ENCODE peak calls at places on chromosomes 12 and 14, in seven cellular contexts. E is AG10803, N is A549, W is glutamatergic neuron, U is heart right ventricle, R is fibroblast of the aortic adventitia, Q is cardiac muscle cell. J is an unnamed sample.

GRCh38 chr14:92675421-92675820 is 73.0 kb downstream of the LGMN start:
- DNase-seq in E (no peak), N (no peak), W (no peak), U (no peak), R (no peak), Q (no peak), J (no peak)

GRCh38 chr12:10811883-10812536 is 2.0 kb upstream of the TAS2R9 start:
- DNase-seq in E (no peak), N (no peak), W (no peak), U (no peak), R (no peak), Q (no peak), J (no peak)

GRCh38 chr12:23834076-23834475 is 115.4 kb downstream of the SOX5 start:
- DNase-seq in E (no peak), N (no peak), W (no peak), U (no peak), R (peak; percentile 66), Q (peak; percentile 37), J (no peak)

GRCh38 chr14:101962503-101962874 is 1.9 kb upstream of the DYNC1H1 start:
- DNase-seq in E (peak; percentile 88), N (peak; percentile 89), W (peak; percentile 65), U (peak; percentile 73), R (peak; percentile 85), Q (peak; percentile 86), J (no peak)

GRCh38 chr12:43550831-43551270 is 1.2 kb downstream of the ADAMTS20 start:
- DNase-seq in E (no peak), N (no peak), W (peak; percentile 40), U (no peak), R (no peak), Q (no peak), J (no peak)

GRCh38 chr14:67187210-67187609 is 2.0 kb upstream of the GARIN2 start:
- DNase-seq in E (peak; percentile 72), N (peak; percentile 68), W (no peak), U (no peak), R (peak; percentile 77), Q (peak; percentile 40), J (no peak)

GRCh38 chr14:36952702-36953101 is 219.7 kb downstream of the SLC25A21 start:
- DNase-seq in E (peak; percentile 77), N (peak; percentile 64), W (no peak), U (no peak), R (no peak), Q (no peak), J (no peak)

GRCh38 chr12:89179983-89180382 is 172.3 kb downstream of the DUSP6 start:
- DNase-seq in E (peak; percentile 95), N (peak; percentile 82), W (no peak), U (peak; percentile 74), R (peak; percentile 98), Q (peak; percentile 93), J (peak; percentile 92)

GRCh38 chr12:108618079-108618952 is 15.4 kb downstream of the SELPLG start:
- DNase-seq in E (peak; percentile 85), N (peak; percentile 86), W (peak; percentile 88), U (peak; percentile 72), R (peak; percentile 91), Q (peak; percentile 90), J (peak; percentile 96)

GRCh38 chr14:85688024-85688423 is 158.1 kb downstream of the FLRT2 start:
- DNase-seq in E (peak; percentile 12), N (no peak), W (no peak), U (no peak), R (peak; percentile 53), Q (peak; percentile 56), J (no peak)

GRCh38 chr12:75208851-75209781 is 523 bp downstream of the KCNC2 start:
- DNase-seq in E (peak; percentile 10), N (peak; percentile 9), W (peak; percentile 47), U (no peak), R (peak; percentile 37), Q (peak; percentile 34), J (no peak)

GRCh38 chr12:47080725-47081502 is 1.2 kb upstream of the AMIGO2 start:
- DNase-seq in E (peak; percentile 70), N (peak; percentile 93), W (peak; percentile 42), U (peak; percentile 40), R (peak; percentile 53), Q (peak; percentile 70), J (peak; percentile 45)

GRCh38 chr12:118986043-118986442 is 4.7 kb downstream of the SRRM4 start:
- DNase-seq in E (no peak), N (no peak), W (no peak), U (no peak), R (no peak), Q (no peak), J (no peak)

GRCh38 chr12:104763163-104763805 is 194.8 kb downstream of the SLC41A2 start:
- DNase-seq in E (no peak), N (no peak), W (no peak), U (no peak), R (no peak), Q (peak; percentile 41), J (peak; percentile 34)

GRCh38 chr14:89065879-89066278 is 241.4 kb downstream of the TTC8 start:
- DNase-seq in E (no peak), N (no peak), W (no peak), U (no peak), R (no peak), Q (no peak), J (no peak)

GRCh38 chr14:39107624-39108023 is 4.6 kb upstream of the SEC23A start:
- DNase-seq in E (peak; percentile 56), N (peak; percentile 44), W (no peak), U (no peak), R (peak; percentile 69), Q (peak; percentile 61), J (no peak)

GRCh38 chr14:54737132-54737711 is 165.4 kb downstream of the GCH1 start:
- DNase-seq in E (peak; percentile 54), N (no peak), W (no peak), U (no peak), R (peak; percentile 61), Q (peak; percentile 75), J (no peak)

GRCh38 chr14:80456200-80456599 is 244.9 kb upstream of the DIO2 start:
- DNase-seq in E (peak; percentile 63), N (no peak), W (no peak), U (no peak), R (no peak), Q (peak; percentile 47), J (no peak)

GRCh38 chr12:56266634-56267442 is at the start of gene COQ10A:
- DNase-seq in E (peak; percentile 81), N (peak; percentile 94), W (peak; percentile 93), U (peak; percentile 92), R (peak; percentile 83), Q (peak; percentile 88), J (peak; percentile 87)

GRCh38 chr12:19506497-19506896 is 67.2 kb downstream of the AEBP2 start:
- DNase-seq in E (no peak), N (no peak), W (no peak), U (no peak), R (peak; percentile 21), Q (peak; percentile 7), J (no peak)

GRCh38 chr12:49626836-49627235 is 3.5 kb downstream of the PRPF40B start:
- DNase-seq in E (no peak), N (no peak), W (no peak), U (no peak), R (no peak), Q (no peak), J (no peak)

GRCh38 chr12:49627752-49628360 is 4.5 kb downstream of the PRPF40B start:
- DNase-seq in E (peak; percentile 45), N (no peak), W (no peak), U (no peak), R (peak; percentile 74), Q (peak; percentile 46), J (no peak)

GRCh38 chr12:49623142-49623899 is at the start of gene PRPF40B:
- DNase-seq in E (peak; percentile 78), N (peak; percentile 87), W (peak; percentile 92), U (peak; percentile 86), R (peak; percentile 74), Q (peak; percentile 89), J (peak; percentile 96)

GRCh38 chr12:49624919-49625577 is 1.7 kb downstream of the PRPF40B start:
- DNase-seq in E (peak; percentile 45), N (peak; percentile 39), W (no peak), U (no peak), R (peak; percentile 18), Q (peak; percentile 28), J (peak; percentile 70)

GRCh38 chr12:49626169-49626835 is 2.9 kb downstream of the PRPF40B start:
- DNase-seq in E (no peak), N (no peak), W (no peak), U (no peak), R (peak; percentile 27), Q (no peak), J (no peak)
- TF ChIP-seq CTCF in E (no peak), N (no peak), W (no peak), U (no peak), R (peak; percentile 29), Q (peak; percentile 24), J (no peak)

DNA sequence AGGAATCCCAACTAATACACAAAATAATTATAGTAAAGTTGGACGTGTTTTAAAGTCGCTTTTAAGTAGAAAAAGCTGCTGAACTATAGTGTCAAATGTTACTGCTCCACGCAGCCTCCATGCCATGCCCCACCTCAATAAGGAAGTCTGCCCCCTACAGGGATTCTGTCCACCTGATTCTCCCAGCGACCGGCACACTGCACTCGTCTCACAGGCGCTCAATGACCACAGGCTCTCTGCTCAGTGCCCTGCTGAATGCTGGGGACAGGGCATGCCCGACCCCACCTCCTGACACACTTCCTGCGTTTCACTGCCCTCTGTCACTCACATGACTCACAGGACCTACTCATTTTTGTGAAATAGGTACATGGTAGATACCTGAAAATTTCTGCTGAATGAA is 48.9 kb downstream of the BDKRB1 start:
- DNase-seq in E (no peak), N (peak; percentile 27), W (peak; percentile 56), U (no peak), R (no peak), Q (no peak), J (no peak)
- TF ChIP-seq CTCF in E (peak; percentile 16), N (peak; percentile 20), W (peak; percentile 48), U (no peak), R (no peak), Q (no peak), J (no peak)

GRCh38 chr12:33514893-33515292 is 75.3 kb upstream of the SYT10 start:
- DNase-seq in E (no peak), N (no peak), W (no peak), U (no peak), R (peak; percentile 49), Q (no peak), J (no peak)
- TF ChIP-seq CTCF in E (no peak), N (no peak), W (no peak), U (no peak), R (peak; percentile 52), Q (no peak), J (no peak)

DNA sequence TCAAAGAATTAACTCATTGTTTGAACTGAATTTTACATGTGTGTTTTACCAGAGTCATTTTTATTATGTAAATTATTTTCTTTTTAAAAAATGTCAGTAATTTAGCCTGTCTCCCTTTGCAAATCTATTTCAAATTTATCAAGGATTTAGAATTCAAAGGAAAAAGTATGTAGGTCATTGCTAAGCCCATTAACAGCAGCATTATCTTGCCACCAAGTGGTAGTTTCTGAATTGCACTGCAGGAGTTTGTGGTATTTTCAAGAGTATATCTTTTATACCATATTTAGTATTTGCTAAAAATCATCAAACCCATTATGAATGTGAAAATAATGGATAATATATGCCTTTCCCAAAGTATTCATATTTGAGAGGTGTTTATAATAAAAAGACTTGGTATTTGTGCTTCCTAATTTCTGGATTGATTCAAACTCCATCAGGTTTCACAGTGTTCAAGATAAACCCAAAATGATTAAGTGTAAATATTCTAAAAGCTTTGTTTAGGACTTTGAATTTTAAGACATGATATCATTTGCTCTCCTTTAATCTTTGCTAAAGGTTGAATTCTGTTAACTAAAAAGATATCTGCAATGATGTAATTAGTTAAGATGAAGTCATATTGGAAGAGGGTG is 711.4 kb downstream of the FSCB start:
- DNase-seq in E (no peak), N (peak; percentile 25), W (no peak), U (no peak), R (peak; percentile 18), Q (peak; percentile 17), J (no peak)
- TF ChIP-seq CTCF in E (no peak), N (no peak), W (peak; percentile 33), U (no peak), R (peak; percentile 35), Q (peak; percentile 15), J (no peak)

GRCh38 chr12:27840229-27840999 is 60.4 kb upstream of the MANSC4 start:
- DNase-seq in E (no peak), N (no peak), W (no peak), U (no peak), R (peak; percentile 28), Q (peak; percentile 32), J (no peak)
- TF ChIP-seq CTCF in E (peak; percentile 58), N (peak; percentile 43), W (no peak), U (peak; percentile 9), R (peak; percentile 64), Q (peak; percentile 54), J (no peak)